ENCODE peak calls at places on chromosomes 12 and 14, in eight cellular contexts. T is nephron progenitor cell, S is endothelial cell, J is heart right ventricle, C is kidney epithelial cell, G is thoracic aorta, Y is heart left ventricle, D is IMR-90. O is an unnamed sample.

GRCh38 chr14:104217486-104218360 is 79.3 kb downstream of the KIF26A start:
- DNase-seq in T (no peak), S (no peak), J (no peak), C (no peak), G (no peak), Y (no peak), D (no peak), O (no peak)

GRCh38 chr12:12883369-12884001 is 7.9 kb upstream of the GPRC5A start:
- DNase-seq in T (no peak), S (no peak), J (no peak), C (no peak), G (no peak), Y (no peak), D (peak), O (no peak)

GRCh38 chr12:67661311-67662011 is 12.9 kb downstream of the DYRK2 start:
- DNase-seq in T (no peak), S (no peak), J (no peak), C (no peak), G (no peak), Y (no peak), D (peak), O (no peak)

GRCh38 chr12:9071518-9071917 is 44.2 kb downstream of the A2M start:
- DNase-seq in T (no peak), S (no peak), J (no peak), C (no peak), G (no peak), Y (no peak), D (no peak), O (no peak)

GRCh38 chr14:59582845-59583509 is 6.4 kb upstream of the CCDC175 start:
- DNase-seq in T (no peak), S (no peak), J (no peak), C (no peak), G (no peak), Y (no peak), D (no peak), O (no peak)

GRCh38 chr14:71166434-71166833 is 259.2 kb downstream of the PCNX1 start:
- DNase-seq in T (no peak), S (peak), J (no peak), C (peak), G (no peak), Y (no peak), D (peak), O (no peak)

GRCh38 chr14:31572955-31573354 is 11.8 kb downstream of the NUBPL start:
- DNase-seq in T (no peak), S (no peak), J (no peak), C (no peak), G (no peak), Y (no peak), D (no peak), O (no peak)

GRCh38 chr14:64620910-64621309 is 71.1 kb downstream of the PPP1R36 start:
- DNase-seq in T (no peak), S (no peak), J (no peak), C (no peak), G (no peak), Y (no peak), D (no peak), O (no peak)

GRCh38 chr12:100826323-100826722 is 31.7 kb downstream of the ANO4 start:
- DNase-seq in T (peak), S (peak), J (peak), C (no peak), G (no peak), Y (no peak), D (peak), O (no peak)

GRCh38 chr12:89364058-89364457 is 11.8 kb upstream of the DUSP6 start:
- DNase-seq in T (no peak), S (no peak), J (no peak), C (no peak), G (no peak), Y (no peak), D (no peak), O (no peak)

GRCh38 chr14:54658836-54659235 is 91.9 kb downstream of the SAMD4A start:
- DNase-seq in T (no peak), S (no peak), J (no peak), C (no peak), G (no peak), Y (no peak), D (no peak), O (no peak)

GRCh38 chr14:105495101-105495989 is 4.3 kb downstream of the TEDC1 start:
- DNase-seq in T (no peak), S (no peak), J (no peak), C (no peak), G (no peak), Y (peak), D (no peak), O (peak)

GRCh38 chr12:124488520-124488919 is 78.9 kb downstream of the NCOR2 start:
- DNase-seq in T (no peak), S (no peak), J (no peak), C (no peak), G (no peak), Y (no peak), D (no peak), O (no peak)

GRCh38 chr12:93060666-93061413 is 131.7 kb upstream of the EEA1 start:
- DNase-seq in T (no peak), S (no peak), J (peak), C (no peak), G (no peak), Y (peak), D (peak), O (peak)

GRCh38 chr12:27463826-27464554 is 17.5 kb downstream of the SMCO2 start:
- DNase-seq in T (no peak), S (no peak), J (peak), C (no peak), G (no peak), Y (peak), D (peak), O (no peak)

GRCh38 chr12:32419520-32419960 is 20.2 kb downstream of the FGD4 start:
- DNase-seq in T (no peak), S (no peak), J (no peak), C (no peak), G (no peak), Y (no peak), D (peak), O (no peak)

GRCh38 chr14:70891741-70892140 is 15.5 kb upstream of the PCNX1 start:
- DNase-seq in T (no peak), S (no peak), J (no peak), C (no peak), G (no peak), Y (no peak), D (no peak), O (no peak)

GRCh38 chr12:87953257-87953860 is 75.8 kb downstream of the C12orf50 start:
- DNase-seq in T (peak), S (peak), J (no peak), C (peak), G (no peak), Y (no peak), D (peak), O (no peak)

GRCh38 chr14:75450381-75451276 is 22.8 kb downstream of the JDP2 start:
- DNase-seq in T (no peak), S (no peak), J (peak), C (peak), G (no peak), Y (peak), D (peak), O (no peak)
- TF ChIP-seq CTCF in T (no peak), S (no peak), J (no peak), C (no peak), G (no peak), Y (no peak), D (no peak), O (no peak)

GRCh38 chr14:61468063-61468825 is 146.9 kb downstream of the PRKCH start:
- DNase-seq in T (no peak), S (no peak), J (no peak), C (no peak), G (no peak), Y (no peak), D (no peak), O (no peak)
- TF ChIP-seq CTCF in T (no peak), S (no peak), J (no peak), C (no peak), G (no peak), Y (no peak), D (no peak), O (no peak)

DNA sequence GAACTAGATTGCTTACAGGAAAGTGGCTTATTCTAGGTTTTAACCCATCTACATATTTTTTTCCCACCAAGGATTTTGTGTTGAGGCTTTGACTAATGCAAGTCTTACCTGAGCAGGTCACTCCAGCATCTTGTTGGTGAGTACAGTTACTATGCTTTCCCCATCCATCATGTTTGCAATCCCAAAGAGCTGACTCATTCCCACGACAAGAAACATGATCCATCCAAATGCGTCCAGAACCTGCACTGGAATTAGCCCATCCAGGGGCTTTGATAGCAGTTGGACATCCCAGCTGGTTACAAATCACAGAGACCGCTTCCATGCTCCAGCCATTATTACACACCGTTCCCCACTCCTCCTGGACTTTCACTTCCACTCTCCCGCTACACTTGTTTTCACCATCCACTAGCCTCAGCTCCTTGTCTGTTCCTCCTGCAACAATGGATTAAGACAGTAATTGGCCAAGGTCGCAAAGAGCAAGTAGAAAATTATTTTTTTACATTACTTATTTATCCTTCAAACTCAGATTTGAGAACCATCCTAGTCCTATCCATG is 2.5 kb downstream of the CD163 start:
- DNase-seq in T (no peak), S (no peak), J (no peak), C (no peak), G (no peak), Y (no peak), D (peak), O (no peak)
- TF ChIP-seq CTCF in T (no peak), S (no peak), J (no peak), C (no peak), G (no peak), Y (no peak), D (no peak), O (no peak)

GRCh38 chr14:100486025-100486828 is 101.0 kb downstream of the BEGAIN start:
- DNase-seq in T (peak), S (peak), J (peak), C (no peak), G (peak), Y (peak), D (peak), O (no peak)
- TF ChIP-seq CTCF in T (no peak), S (no peak), J (no peak), C (no peak), G (no peak), Y (no peak), D (no peak), O (no peak)

GRCh38 chr14:91059576-91060471 is 617 bp downstream of the RPS6KA5 start:
- DNase-seq in T (peak), S (peak), J (no peak), C (no peak), G (no peak), Y (peak), D (no peak), O (peak)
- TF ChIP-seq CTCF in T (no peak), S (peak), J (no peak), C (no peak), G (no peak), Y (no peak), D (peak), O (no peak)

GRCh38 chr14:69614592-69614991 is 3.2 kb downstream of the SUSD6 start:
- DNase-seq in T (no peak), S (no peak), J (peak), C (no peak), G (no peak), Y (peak), D (no peak), O (no peak)
- TF ChIP-seq CTCF in T (no peak), S (no peak), J (no peak), C (no peak), G (no peak), Y (no peak), D (no peak), O (no peak)

GRCh38 chr12:43728117-43728516 is 30.5 kb downstream of the PUS7L start:
- DNase-seq in T (no peak), S (no peak), J (no peak), C (no peak), G (no peak), Y (no peak), D (no peak), O (no peak)
- TF ChIP-seq CTCF in T (peak), S (peak), J (no peak), C (peak), G (no peak), Y (no peak), D (peak), O (no peak)

O was measured in coronary artery.